ENCODE peak calls at places on chromosomes 6 and 20, in five cellular contexts. One of them, this sample, is unnamed.

GRCh38 chr6:169273511-169273910 is 19.9 kb upstream of the THBS2 start:
- DNase-seq in GM13977: no peak
- DNase-seq in non-pigmented ciliary epithelial cell: no peak
- DNase-seq in AG10803: no peak
- DNase-seq in NCI-H345: no peak
- DNase-seq in this sample: no peak

GRCh38 chr6:90412538-90413369 is 116.1 kb upstream of the BACH2 start:
- DNase-seq in AG10803: no peak
- DNase-seq in GM13977: no peak
- DNase-seq in NCI-H345: no peak
- DNase-seq in non-pigmented ciliary epithelial cell: no peak
- DNase-seq in this sample: no peak

GRCh38 chr6:90466191-90466940 is 120.5 kb downstream of the MAP3K7 start:
- DNase-seq in NCI-H345: no peak
- DNase-seq in non-pigmented ciliary epithelial cell: no peak
- DNase-seq in AG10803: no peak
- DNase-seq in GM13977: no peak
- DNase-seq in this sample: no peak

GRCh38 chr6:154932562-154933027 is 62.5 kb upstream of the TIAM2 start:
- DNase-seq in GM13977: no peak
- DNase-seq in AG10803: peak; percentile 89
- DNase-seq in non-pigmented ciliary epithelial cell: peak; percentile 65
- DNase-seq in NCI-H345: no peak
- DNase-seq in this sample: no peak

GRCh38 chr6:17011985-17012384 is 89.9 kb upstream of the STMND1 start:
- DNase-seq in AG10803: no peak
- DNase-seq in non-pigmented ciliary epithelial cell: no peak
- DNase-seq in GM13977: no peak
- DNase-seq in NCI-H345: no peak
- DNase-seq in this sample: no peak

GRCh38 chr6:22082278-22082677 is 214.6 kb downstream of the PRL start:
- DNase-seq in AG10803: peak; percentile 75
- DNase-seq in NCI-H345: no peak
- DNase-seq in GM13977: no peak
- DNase-seq in non-pigmented ciliary epithelial cell: no peak
- DNase-seq in this sample: no peak

GRCh38 chr6:110181131-110182027 is 1.2 kb downstream of the CDC40 start:
- DNase-seq in GM13977: no peak
- DNase-seq in non-pigmented ciliary epithelial cell: no peak
- DNase-seq in AG10803: peak; percentile 11
- DNase-seq in NCI-H345: no peak
- DNase-seq in this sample: no peak

GRCh38 chr20:10419550-10420133 is 14.4 kb downstream of the MKKS start:
- DNase-seq in AG10803: no peak
- DNase-seq in non-pigmented ciliary epithelial cell: no peak
- DNase-seq in NCI-H345: no peak
- DNase-seq in GM13977: no peak
- DNase-seq in this sample: no peak

GRCh38 chr6:71080151-71080550 is 123.3 kb upstream of the B3GAT2 start:
- DNase-seq in non-pigmented ciliary epithelial cell: no peak
- DNase-seq in GM13977: no peak
- DNase-seq in AG10803: no peak
- DNase-seq in NCI-H345: no peak
- DNase-seq in this sample: no peak

GRCh38 chr20:37500311-37500710 is 20.7 kb upstream of the NNAT start:
- DNase-seq in NCI-H345: peak; percentile 82
- DNase-seq in GM13977: no peak
- DNase-seq in non-pigmented ciliary epithelial cell: no peak
- DNase-seq in AG10803: no peak
- DNase-seq in this sample: no peak

GRCh38 chr6:64777941-64778785 is 928.9 kb downstream of the EYS start:
- DNase-seq in NCI-H345: no peak
- DNase-seq in GM13977: no peak
- DNase-seq in non-pigmented ciliary epithelial cell: peak; percentile 19
- DNase-seq in AG10803: no peak
- DNase-seq in this sample: no peak

GRCh38 chr20:32972181-32973076 is 31.8 kb downstream of the SUN5 start:
- DNase-seq in AG10803: no peak
- DNase-seq in non-pigmented ciliary epithelial cell: no peak
- DNase-seq in NCI-H345: no peak
- DNase-seq in GM13977: peak; percentile 85
- DNase-seq in this sample: no peak

GRCh38 chr6:131049515-131050081 is 13.4 kb downstream of the EPB41L2 start:
- DNase-seq in non-pigmented ciliary epithelial cell: no peak
- DNase-seq in AG10803: no peak
- DNase-seq in GM13977: no peak
- DNase-seq in NCI-H345: no peak
- DNase-seq in this sample: no peak

GRCh38 chr6:150297327-150298028 is 71.3 kb upstream of the IYD start:
- DNase-seq in AG10803: peak; percentile 25
- DNase-seq in NCI-H345: peak; percentile 9
- DNase-seq in GM13977: no peak
- DNase-seq in non-pigmented ciliary epithelial cell: no peak
- DNase-seq in this sample: no peak

GRCh38 chr6:132650413-132650812 is 8.6 kb downstream of the TAAR1 start:
- DNase-seq in NCI-H345: no peak
- DNase-seq in non-pigmented ciliary epithelial cell: no peak
- DNase-seq in GM13977: no peak
- DNase-seq in AG10803: no peak
- DNase-seq in this sample: no peak